ENCODE peak calls at places on chromosomes 7 and 10, in six cellular contexts. K, B, A, U, O and P are unnamed samples.

GRCh38 chr7:105621617-105622016 is 40.3 kb upstream of the EFCAB10 start:
- DNase-seq in B (no peak), O (no peak), A (no peak), K (no peak), U (peak; percentile 52), P (no peak)

GRCh38 chr7:7103343-7104313 is 78.7 kb upstream of the C1GALT1 start:
- DNase-seq in U (peak; percentile 74), K (peak; percentile 70), B (no peak), O (no peak), A (peak; percentile 49), P (peak; percentile 15)

GRCh38 chr10:114174462-114175190 is 623 bp upstream of the CCDC186 start:
- DNase-seq in A (peak; percentile 54), K (no peak), B (no peak), U (peak; percentile 39), O (no peak), P (no peak)

GRCh38 chr10:60654813-60655464 is 123.3 kb upstream of the CDK1 start:
- DNase-seq in B (no peak), A (no peak), K (no peak), U (peak; percentile 84), O (no peak), P (no peak)

GRCh38 chr7:130865408-130866236 is 131.6 kb upstream of the KLF14 start:
- DNase-seq in O (no peak), A (no peak), K (no peak), B (no peak), U (peak; percentile 61), P (no peak)

GRCh38 chr7:70040971-70041766 is 442.9 kb downstream of the AUTS2 start:
- DNase-seq in U (no peak), K (no peak), O (no peak), B (no peak), A (no peak), P (no peak)

GRCh38 chr7:29563590-29564454 is at the start of gene PRR15:
- DNase-seq in O (no peak), U (no peak), A (no peak), B (no peak), K (peak; percentile 22), P (no peak)

GRCh38 chr7:126378642-126379041 is 874.1 kb downstream of the GRM8 start:
- DNase-seq in B (no peak), U (no peak), O (no peak), K (no peak), A (no peak), P (no peak)

GRCh38 chr7:108004220-108005142 is 1.5 kb upstream of the LAMB1 start:
- DNase-seq in U (peak; percentile 70), K (no peak), A (no peak), O (no peak), B (no peak), P (no peak)

GRCh38 chr10:9957352-9957751 is 1060.3 kb upstream of the CELF2 start:
- DNase-seq in B (no peak), A (no peak), U (peak; percentile 44), K (no peak), O (no peak), P (no peak)

GRCh38 chr10:115795964-115796363 is 477.0 kb downstream of the GFRA1 start:
- DNase-seq in A (no peak), O (no peak), B (no peak), U (no peak), K (no peak), P (no peak)

GRCh38 chr10:97549587-97550322 is 22.8 kb upstream of the ANKRD2 start:
- DNase-seq in B (no peak), O (no peak), U (no peak), A (no peak), K (no peak), P (no peak)

GRCh38 chr10:25405871-25406270 is 231.1 kb downstream of the GPR158 start:
- DNase-seq in B (no peak), A (no peak), U (no peak), K (no peak), O (no peak), P (no peak)

GRCh38 chr10:1151071-1152033 is 95.2 kb downstream of the WDR37 start:
- DNase-seq in B (no peak), K (no peak), U (peak; percentile 7), A (no peak), O (no peak), P (no peak)

GRCh38 chr10:129768437-129769355 is 195.4 kb downstream of the EBF3 start:
- DNase-seq in U (no peak), K (no peak), B (no peak), A (no peak), O (no peak), P (no peak)

GRCh38 chr10:14658331-14659122 is 116.2 kb downstream of the FAM107B start:
- DNase-seq in A (no peak), U (peak; percentile 94), K (no peak), O (no peak), B (no peak), P (no peak)

GRCh38 chr7:19852192-19852591 is 78.8 kb upstream of the TMEM196 start:
- DNase-seq in U (no peak), A (no peak), B (no peak), O (no peak), K (no peak), P (no peak)

GRCh38 chr10:76998451-76998850 is 639.2 kb downstream of the KCNMA1 start:
- DNase-seq in A (no peak), U (no peak), O (no peak), B (no peak), K (no peak), P (no peak)

GRCh38 chr7:121510302-121510701 is 114.2 kb upstream of the FAM3C start:
- DNase-seq in U (no peak), B (no peak), A (no peak), O (no peak), K (no peak), P (no peak)

GRCh38 chr10:127699311-127699710 is 37.7 kb upstream of the FOXI2 start:
- DNase-seq in A (no peak), K (no peak), O (no peak), B (no peak), U (no peak), P (no peak)

GRCh38 chr7:127995157-127995865 is 35.9 kb downstream of the LRRC4 start:
- DNase-seq in O (no peak), U (peak; percentile 72), A (no peak), B (no peak), K (no peak), P (no peak)

GRCh38 chr7:135197906-135198655 is 13.2 kb downstream of the WDR91 start:
- DNase-seq in A (no peak), O (no peak), B (no peak), U (peak; percentile 49), K (no peak), P (no peak)

GRCh38 chr10:96233959-96234358 is 37.4 kb downstream of the BLNK start:
- DNase-seq in A (no peak), B (no peak), O (no peak), K (no peak), U (no peak), P (no peak)

GRCh38 chr10:83603708-83604107 is 535.6 kb upstream of the GHITM start:
- DNase-seq in A (no peak), K (no peak), O (no peak), U (no peak), B (no peak), P (no peak)

GRCh38 chr7:116953727-116954442 is 584 bp downstream of the ST7 start:
- DNase-seq in K (peak; percentile 66), O (no peak), A (peak; percentile 48), U (peak; percentile 88), B (peak; percentile 29), P (peak; percentile 28)

GRCh38 chr7:143884978-143885559 is 16.9 kb downstream of the TCAF1 start:
- DNase-seq in O (no peak), K (peak; percentile 70), A (no peak), B (no peak), U (peak; percentile 72), P (peak; percentile 63)

GRCh38 chr10:76397210-76397881 is 965.9 kb downstream of the LRMDA start:
- DNase-seq in U (no peak), O (no peak), K (no peak), B (no peak), A (no peak), P (no peak)

GRCh38 chr10:124356706-124357582 is 61.8 kb downstream of the OAT start:
- DNase-seq in O (no peak), U (no peak), B (no peak), A (no peak), K (no peak), P (no peak)

GRCh38 chr7:157409753-157410727 is 73.2 kb downstream of the DNAJB6 start:
- DNase-seq in B (no peak), O (no peak), U (no peak), A (no peak), K (no peak), P (no peak)

GRCh38 chr10:96390460-96390864 is 31.7 kb upstream of the OPALIN start:
- DNase-seq in A (no peak), O (no peak), U (no peak), K (no peak), B (no peak), P (no peak)

GRCh38 chr10:17740668-17741067 is 11.3 kb upstream of the TMEM236 start:
- DNase-seq in B (no peak), K (no peak), A (no peak), O (no peak), U (no peak), P (no peak)

GRCh38 chr10:31051703-31052102 is 20.0 kb upstream of the ZNF438 start:
- DNase-seq in A (peak; percentile 81), B (no peak), K (no peak), U (peak; percentile 15), O (no peak), P (no peak)

GRCh38 chr10:89684604-89685003 is 16.8 kb upstream of the KIF20B start:
- DNase-seq in A (no peak), U (peak; percentile 46), B (no peak), O (no peak), K (no peak), P (no peak)

GRCh38 chr7:219581-220150 is 27.3 kb downstream of the FAM20C start:
- DNase-seq in O (no peak), A (no peak), K (no peak), U (no peak), B (no peak), P (no peak)

GRCh38 chr7:140863867-140864266 is 60.9 kb downstream of the BRAF start:
- DNase-seq in O (no peak), B (no peak), A (no peak), K (no peak), U (no peak), P (no peak)

GRCh38 chr10:130744631-130745030 is 566.9 kb downstream of the TCERG1L start:
- DNase-seq in K (no peak), B (no peak), U (no peak), A (no peak), O (no peak), P (no peak)

GRCh38 chr7:107147464-107148214 is 21.2 kb upstream of the HBP1 start:
- DNase-seq in O (no peak), A (no peak), U (peak; percentile 47), B (no peak), K (peak; percentile 12), P (no peak)

GRCh38 chr10:60572511-60573194 is 183.0 kb upstream of the ANK3 start:
- DNase-seq in O (no peak), U (peak; percentile 67), B (no peak), K (peak; percentile 42), A (no peak), P (no peak)

GRCh38 chr10:132868995-132869394 is 73.4 kb downstream of the CFAP46 start:
- DNase-seq in O (no peak), B (no peak), A (no peak), K (no peak), U (no peak), P (no peak)